ENCODE peak calls at places on chromosomes 13 and 19, in eight cellular contexts. H is A549; V is GM04504; G is astrocyte of the hippocampus; M is stimulated activated naive CD8-positive, alpha-beta T cell treated with anti-CD3 and anti-CD28 coated beads, Interleukin-15, Interleukin-2, amounts not matched to agents 100 U/mL and 50 U/mL, for 24 hours; S is ELF-1; B is nephron progenitor cell; D is activated T-helper 1 cell treated with anti-CD3 and anti-CD28 coated beads, Interleukin-12 subunit alpha, Interleukin-12 subunit beta, Interleukin-2, Interleukin-4 antibody, amounts not matched to agents 30 ng/mL and 10 ng/mL and 1 ng/mL, durations not matched to agents 14 hours and 24 hours and 36 hours. I is an unnamed sample.

GRCh38 chr13:54775501-54776191 is 1747.0 kb downstream of the OLFM4 start:
- DNase-seq in M (no peak), S (no peak), D (no peak), G (no peak), B (no peak), V (no peak), H (no peak), I (no peak)

GRCh38 chr13:82655518-82655855 is 1226.8 kb downstream of the SLITRK1 start:
- DNase-seq in G (no peak), V (no peak), D (no peak), B (no peak), M (no peak), H (no peak), S (no peak), I (no peak)

GRCh38 chr13:87498681-87499080 is 172.5 kb upstream of the SLITRK5 start:
- DNase-seq in S (no peak), H (peak), M (no peak), D (no peak), B (peak), G (peak), V (no peak), I (no peak)

GRCh38 chr19:37966211-37967072 is 59.4 kb downstream of the SIPA1L3 start:
- DNase-seq in H (no peak), G (peak), S (peak), B (no peak), V (no peak), D (no peak), M (no peak), I (peak)

GRCh38 chr19:50328257-50329145 is 676 bp downstream of the KCNC3 start:
- DNase-seq in B (peak), G (peak), H (peak), D (no peak), S (peak), M (peak), V (no peak), I (no peak)

GRCh38 chr19:40419066-40419612 is 6.0 kb upstream of the PRX start:
- DNase-seq in S (no peak), B (no peak), V (no peak), H (no peak), D (no peak), M (no peak), G (no peak), I (no peak)

GRCh38 chr19:17289489-17289888 is 7.8 kb downstream of the ANKLE1 start:
- DNase-seq in M (peak), B (peak), V (peak), H (peak), D (peak), S (peak), G (peak), I (peak)

GRCh38 chr13:75355609-75356008 is 126.4 kb downstream of the TBC1D4 start:
- DNase-seq in D (no peak), S (no peak), B (no peak), G (no peak), V (no peak), M (no peak), H (no peak), I (no peak)

GRCh38 chr19:42114412-42114811 is 17.8 kb downstream of the POU2F2 start:
- DNase-seq in H (no peak), B (no peak), M (no peak), V (no peak), G (no peak), D (no peak), S (peak), I (no peak)

GRCh38 chr13:73754727-73755292 is 379.4 kb downstream of the KLF12 start:
- DNase-seq in S (peak), G (peak), B (peak), H (peak), M (no peak), D (no peak), V (peak), I (peak)

GRCh38 chr13:91346848-91347211 is 657 bp upstream of the MIR17HG start:
- DNase-seq in B (peak), S (no peak), D (peak), H (peak), M (peak), G (no peak), V (no peak), I (peak)

GRCh38 chr19:35585844-35586243 is at the start of gene PMIS2:
- DNase-seq in V (no peak), D (no peak), H (peak), M (peak), B (peak), S (peak), G (no peak), I (no peak)

GRCh38 chr19:6059396-6059947 is 50.8 kb downstream of the RFX2 start:
- DNase-seq in D (no peak), S (no peak), B (no peak), V (no peak), M (no peak), G (no peak), H (no peak), I (no peak)